ENCODE peak calls at places on chromosomes 4 and X, in seven cellular contexts. A, N, V, E, T, P and W are unnamed samples.

GRCh38 chr4:60683357-60683756 is 516.8 kb upstream of the ADGRL3 start:
- DNase-seq in A (no peak), N (no peak), V (no peak), E (no peak), T (no peak), P (peak; percentile 1), W (peak; percentile 78)

GRCh38 chr4:101831816-101832215 is 41.3 kb downstream of the BANK1 start:
- DNase-seq in A (no peak), N (no peak), V (no peak), E (no peak), T (no peak), P (no peak), W (no peak)

GRCh38 chrX:106726485-106727437 is at the start of gene RNF128:
- DNase-seq in A (peak; percentile 71), N (no peak), V (peak; percentile 72), E (no peak), T (peak; percentile 46), P (peak; percentile 2), W (peak; percentile 37)

GRCh38 chr4:24032371-24032989 is 142.6 kb upstream of the PPARGC1A start:
- DNase-seq in A (peak; percentile 80), N (no peak), V (no peak), E (peak; percentile 40), T (no peak), P (peak; percentile 9), W (no peak)

GRCh38 chr4:140568507-140569306 is at the start of gene UCP1:
- DNase-seq in A (no peak), N (no peak), V (no peak), E (peak; percentile 57), T (peak; percentile 73), P (no peak), W (peak; percentile 30)

GRCh38 chrX:23908219-23909003 is 605 bp downstream of the CXorf58 start:
- DNase-seq in A (no peak), N (no peak), V (no peak), E (no peak), T (peak; percentile 13), P (no peak), W (no peak)

GRCh38 chrX:154436597-154437397 is at the start of gene GDI1:
- DNase-seq in A (peak; percentile 35), N (peak; percentile 24), V (peak; percentile 84), E (peak; percentile 74), T (peak; percentile 46), P (peak; percentile 66), W (peak; percentile 69)

GRCh38 chrX:133307637-133308485 is 89.7 kb upstream of the TFDP3 start:
- DNase-seq in A (peak; percentile 19), N (no peak), V (no peak), E (peak; percentile 68), T (peak; percentile 16), P (peak; percentile 20), W (no peak)

GRCh38 chr4:85828295-85828910 is 353.5 kb downstream of the ARHGAP24 start:
- DNase-seq in A (no peak), N (no peak), V (no peak), E (no peak), T (no peak), P (peak; percentile 14), W (peak; percentile 64)

GRCh38 chr4:96035727-96036126 is 195.8 kb downstream of the PDHA2 start:
- DNase-seq in A (peak; percentile 68), N (no peak), V (no peak), E (no peak), T (peak; percentile 11), P (no peak), W (peak; percentile 29)

GRCh38 chr4:158461336-158461735 is 60.3 kb upstream of the RXFP1 start:
- DNase-seq in A (no peak), N (no peak), V (no peak), E (no peak), T (no peak), P (no peak), W (no peak)

GRCh38 chrX:68571292-68572256 is 72.7 kb downstream of the YIPF6 start:
- DNase-seq in A (peak; percentile 10), N (no peak), V (no peak), E (no peak), T (no peak), P (peak; percentile 2), W (peak; percentile 28)